ENCODE peak calls at places on chromosomes 4 and X, in six cellular contexts. E, Q, S, T, N and Y are unnamed samples. For H3K27me3, the result is how much of the 10 kb centered on the place peaks cover.

GRCh38 chrX:40205471-40205870 is 107.7 kb upstream of the BCOR start:
- DNase-seq in S (no peak), E (no peak), T (no peak), Q (no peak), N (no peak), Y (no peak)

GRCh38 chr4:188680667-188681063 is 541.4 kb downstream of the TRIML1 start:
- DNase-seq in E (no peak), N (no peak), Q (no peak), T (no peak), S (no peak), Y (no peak)

GRCh38 chr4:126018274-126018673 is 703.5 kb downstream of the FAT4 start:
- DNase-seq in Q (no peak), S (no peak), T (no peak), E (no peak), N (no peak), Y (no peak)

GRCh38 chrX:139931646-139932076 is 1.2 kb downstream of the ATP11C start:
- DNase-seq in S (no peak), Q (peak), N (peak), T (no peak), E (no peak), Y (no peak)

GRCh38 chr4:183349673-183350072 is 27.4 kb upstream of the CLDN24 start:
- DNase-seq in N (no peak), T (no peak), E (no peak), S (peak), Q (no peak), Y (no peak)

GRCh38 chr4:5719329-5720055 is 8.5 kb downstream of the EVC start:
- DNase-seq in N (no peak), Q (no peak), E (no peak), S (peak), T (no peak), Y (no peak)

GRCh38 chr4:152659806-152660205 is 20.0 kb downstream of the TMEM154 start:
- DNase-seq in E (no peak), T (no peak), N (no peak), Q (no peak), S (no peak), Y (no peak)

GRCh38 chr4:71004281-71004851 is 10.9 kb downstream of the DCK start:
- DNase-seq in T (no peak), N (peak), E (no peak), Q (no peak), S (no peak), Y (no peak)

GRCh38 chrX:79140731-79141130 is 3.8 kb upstream of the GPR174 start:
- DNase-seq in E (no peak), Q (no peak), S (no peak), N (no peak), T (no peak), Y (no peak)

GRCh38 chrX:53321216-53321942 is 40.0 kb upstream of the IQSEC2 start:
- DNase-seq in S (no peak), Q (no peak), E (no peak), N (no peak), T (no peak), Y (no peak)

GRCh38 chr4:8916251-8916913 is 44.7 kb upstream of the HMX1 start:
- DNase-seq in S (no peak), T (peak), Q (peak), N (peak), E (no peak), Y (no peak)

GRCh38 chr4:83128235-83128929 is 13.9 kb upstream of the PLAC8 start:
- DNase-seq in N (no peak), T (no peak), Q (no peak), E (no peak), S (peak), Y (no peak)

GRCh38 chr4:107492566-107492965 is 227.5 kb downstream of the PAPSS1 start:
- DNase-seq in T (no peak), N (no peak), Q (no peak), E (no peak), S (no peak), Y (no peak)

GRCh38 chr4:151420408-151420807 is 11.4 kb downstream of the FHIP1A start:
- DNase-seq in N (no peak), E (no peak), T (no peak), S (no peak), Q (no peak), Y (no peak)

GRCh38 chrX:39152106-39152649 is 350.9 kb downstream of the MID1IP1 start:
- DNase-seq in E (no peak), Q (peak), N (peak), T (peak), S (no peak), Y (no peak)

GRCh38 chr4:100929753-100930152 is 411.9 kb upstream of the EMCN start:
- DNase-seq in N (no peak), E (no peak), S (no peak), Q (no peak), T (no peak), Y (no peak)

GRCh38 chr4:119795986-119796578 is 167.5 kb upstream of the PDE5A start:
- DNase-seq in N (no peak), Q (no peak), T (no peak), E (no peak), S (no peak), Y (no peak)

GRCh38 chr4:8005814-8006215 is 66.2 kb upstream of the AFAP1 start:
- DNase-seq in S (no peak), E (no peak), N (no peak), T (no peak), Q (no peak), Y (no peak)

GRCh38 chrX:30620980-30621716 is 32.1 kb upstream of the GK start:
- DNase-seq in S (peak), E (no peak), T (no peak), N (no peak), Q (peak), Y (no peak)

GRCh38 chr4:63729519-63729918 is 679.7 kb downstream of the TECRL start:
- DNase-seq in Q (no peak), N (no peak), E (no peak), S (no peak), T (no peak), Y (no peak)

GRCh38 chrX:87728024-87728423 is 210.4 kb downstream of the KLHL4 start:
- DNase-seq in S (no peak), E (no peak), T (no peak), N (no peak), Q (no peak), Y (no peak)

GRCh38 chrX:87732133-87732532 is 214.5 kb downstream of the KLHL4 start:
- DNase-seq in T (no peak), E (no peak), Q (no peak), N (no peak), S (no peak), Y (no peak)

GRCh38 chrX:87727615-87728014 is 210.0 kb downstream of the KLHL4 start:
- DNase-seq in S (no peak), T (no peak), E (no peak), Q (no peak), N (no peak), Y (no peak)

DNA sequence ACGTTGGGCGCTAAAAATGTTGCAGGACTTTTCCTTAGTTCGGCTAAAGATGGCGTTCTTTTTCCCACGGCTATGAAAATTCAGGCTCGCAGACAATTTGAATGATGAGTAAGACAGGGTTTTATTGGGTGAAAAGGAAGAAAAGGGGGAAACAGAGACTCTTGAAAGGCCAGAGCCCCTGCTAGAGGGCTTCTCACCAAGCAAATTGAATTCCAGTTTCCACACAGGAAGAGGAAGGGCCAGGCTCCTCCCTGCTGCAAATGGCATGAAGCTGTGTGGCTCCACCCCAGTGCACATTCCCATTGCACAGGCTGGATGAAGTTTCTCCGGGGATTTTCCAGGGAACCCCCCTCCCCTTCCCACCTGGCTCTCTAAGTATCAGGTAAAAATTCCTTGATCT is 210.9 kb downstream of the KLHL4 start:
- DNase-seq in Q (no peak), T (no peak), S (no peak), N (no peak), E (no peak), Y (no peak)
- TF ChIP-seq POLR2A in Q (no peak), T (no peak), S (no peak), N (no peak), E (no peak), Y (no peak)

GRCh38 chr4:80188457-80188800 is 8.9 kb upstream of the PRDM8 start:
- DNase-seq in T (no peak), Q (no peak), S (no peak), N (no peak), E (no peak), Y (no peak)

GRCh38 chr4:80189581-80189955 is 7.7 kb upstream of the PRDM8 start:
- DNase-seq in S (no peak), Q (no peak), N (no peak), T (no peak), E (no peak), Y (no peak)

GRCh38 chr4:80189956-80190671 is 7.2 kb upstream of the PRDM8 start:
- DNase-seq in Q (no peak), T (no peak), N (no peak), S (peak), E (no peak), Y (no peak)

GRCh38 chr4:80187677-80188076 is 9.6 kb upstream of the PRDM8 start:
- DNase-seq in S (no peak), Q (no peak), E (no peak), N (no peak), T (no peak), Y (no peak)

GRCh38 chr4:80188801-80189458 is 8.4 kb upstream of the PRDM8 start:
- DNase-seq in S (no peak), T (no peak), E (no peak), Q (no peak), N (no peak), Y (no peak)
- H3K27me3 ChIP-seq in S (under half), T (under half), E (under half), Q (under half), N (under half), Y (under half)

GRCh38 chr4:15659768-15660394 is 4.7 kb upstream of the FBXL5 start:
- DNase-seq in N (no peak), T (no peak), S (peak), E (no peak), Q (peak), Y (no peak)
- TF ChIP-seq POLR2A in N (no peak), T (no peak), S (no peak), E (no peak), Q (no peak), Y (no peak)

DNA sequence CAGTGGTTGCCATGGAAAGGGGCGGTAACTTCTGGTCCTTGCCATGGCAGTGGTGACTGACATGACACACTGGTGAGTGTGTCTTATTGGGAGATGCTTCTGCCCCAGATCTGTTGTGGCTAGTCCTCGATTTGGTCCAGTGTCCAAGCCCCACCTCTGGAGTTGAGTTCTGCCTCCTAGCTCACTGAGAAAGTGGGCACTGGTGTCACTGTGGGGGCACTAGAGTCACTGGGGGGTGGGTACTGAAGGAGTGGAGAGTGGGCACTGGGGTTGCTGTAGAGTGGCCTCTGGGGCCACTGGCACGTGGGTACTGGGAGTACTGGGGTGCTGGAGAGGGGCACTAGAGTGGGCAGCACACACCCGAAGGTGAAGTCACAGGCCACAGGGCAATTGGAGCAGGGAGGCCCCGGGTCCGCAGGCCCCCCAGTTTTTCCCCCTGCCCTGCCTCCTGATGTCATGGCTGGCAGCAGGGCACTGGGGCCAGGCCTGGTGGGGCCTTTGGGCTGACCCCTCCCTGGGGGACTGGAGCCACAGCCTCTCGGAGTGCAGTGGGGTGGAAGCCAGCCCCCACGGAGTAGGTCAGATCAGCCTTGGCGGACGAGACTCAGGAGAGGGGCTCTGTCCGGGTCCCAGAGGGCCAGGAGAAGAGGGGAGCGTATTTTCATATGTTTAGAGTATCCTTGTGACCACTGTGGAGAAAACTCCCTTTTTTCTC is 98.7 kb upstream of the NKX1-1 start:
- DNase-seq in N (no peak), S (no peak), E (no peak), Q (no peak), T (no peak), Y (no peak)
- H3K27me3 ChIP-seq in N (under half), S (under half), E (under half), Q (under half), T (under half), Y (under half)

DNA sequence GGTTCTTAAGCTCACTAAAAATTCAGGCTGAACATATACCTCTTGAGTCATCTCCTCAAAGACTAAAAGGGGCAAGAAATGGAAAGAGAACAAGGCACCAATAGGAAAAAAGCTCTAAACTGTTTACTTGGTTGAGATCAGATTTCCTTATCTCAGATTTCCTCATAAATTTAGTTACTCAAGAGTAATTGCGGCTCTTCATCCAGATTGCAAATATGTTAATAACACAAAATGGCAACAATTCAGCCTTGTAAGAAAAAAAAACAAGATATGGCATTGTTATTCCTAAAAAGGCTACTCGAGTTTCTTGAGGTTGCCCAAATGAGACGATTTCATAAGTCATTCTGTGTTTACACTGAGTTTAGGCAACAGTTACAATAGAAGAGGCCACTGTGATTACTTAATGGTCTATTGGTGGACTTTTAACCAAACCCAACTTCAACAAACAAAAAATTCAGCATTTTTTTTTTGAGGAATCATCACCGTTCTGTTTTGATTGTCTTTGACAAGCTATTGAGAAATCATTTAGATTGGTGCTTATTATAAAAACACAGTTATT is 97.9 kb upstream of the PDHA1 start:
- DNase-seq in T (no peak), E (no peak), Q (no peak), N (no peak), S (no peak), Y (no peak)
- TF ChIP-seq POLR2A in T (no peak), E (no peak), Q (no peak), N (no peak), S (no peak), Y (no peak)

GRCh38 chr4:825063-825968 is 613 bp downstream of the CPLX1 start:
- DNase-seq in Q (no peak), T (no peak), N (peak), E (no peak), S (no peak), Y (no peak)
- H3K27me3 ChIP-seq in Q (under half), T (under half), N (under half), E (under half), S (half or more), Y (under half)

GRCh38 chr4:40056722-40057539 is at the start of gene N4BP2:
- DNase-seq in N (peak), E (peak), S (peak), T (peak), Q (peak), Y (peak)
- TF ChIP-seq POLR2A in N (peak), E (no peak), S (peak), T (peak), Q (peak), Y (peak)

GRCh38 chr4:242121-242848 is 63.0 kb downstream of the ZNF732 start:
- DNase-seq in S (peak), Q (peak), N (peak), T (peak), E (no peak), Y (peak)
- H3K27me3 ChIP-seq in S (under half), Q (under half), N (under half), T (under half), E (under half), Y (under half)

GRCh38 chr4:6986781-6987565 is 56.2 kb upstream of the TADA2B start:
- DNase-seq in T (peak), E (peak), Q (peak), S (peak), N (peak), Y (peak)
- TF ChIP-seq POLR2A in T (peak), E (no peak), Q (peak), S (no peak), N (peak), Y (peak)

GRCh38 chrX:68433981-68434299 is 645 bp upstream of the OPHN1 start:
- DNase-seq in Q (no peak), E (no peak), S (no peak), T (no peak), N (no peak), Y (no peak)

GRCh38 chrX:68429216-68429615 is 4.1 kb downstream of the OPHN1 start:
- DNase-seq in N (no peak), T (no peak), E (no peak), S (no peak), Q (no peak), Y (no peak)

GRCh38 chrX:68433155-68433980 is at the start of gene OPHN1:
- DNase-seq in E (peak), N (peak), Q (peak), S (peak), T (peak), Y (peak)

GRCh38 chrX:68431836-68432235 is 1.5 kb downstream of the OPHN1 start:
- DNase-seq in Q (no peak), T (no peak), N (no peak), S (peak), E (no peak), Y (no peak)

GRCh38 chrX:68432648-68433047 is 647 bp downstream of the OPHN1 start:
- DNase-seq in S (peak), T (no peak), Q (no peak), E (no peak), N (no peak), Y (no peak)
- H3K27me3 ChIP-seq in S (under half), T (under half), Q (under half), E (under half), N (under half), Y (under half)